ENCODE peak calls at places on chromosomes 6 and 20, in nine cellular contexts. One of them, this sample, is unnamed.

GRCh38 chr6:38015341-38015740 is 195.8 kb downstream of the ZFAND3 start:
- DNase-seq in CD4-positive, alpha-beta memory T cell: no peak
- DNase-seq in activated naive CD4-positive, alpha-beta T cell: no peak
- DNase-seq in LoVo: no peak
- DNase-seq in WTC11: no peak
- DNase-seq in H54: no peak
- DNase-seq in BJ: no peak
- DNase-seq in stimulated activated CD4-positive, alpha-beta T cell treated with anti-CD3 and anti-CD28 coated beads, Interleukin-1b, Interleukin-23, amount 100 ng/mL, for 24 hours: no peak
- DNase-seq in glutamatergic neuron: no peak
- DNase-seq in this sample: no peak

GRCh38 chr6:101741474-101742171 is 348.1 kb downstream of the GRIK2 start:
- DNase-seq in BJ: no peak
- DNase-seq in WTC11: no peak
- DNase-seq in LoVo: no peak
- DNase-seq in glutamatergic neuron: no peak
- DNase-seq in H54: no peak
- DNase-seq in stimulated activated CD4-positive, alpha-beta T cell treated with anti-CD3 and anti-CD28 coated beads, Interleukin-1b, Interleukin-23, amount 100 ng/mL, for 24 hours: no peak
- DNase-seq in CD4-positive, alpha-beta memory T cell: no peak
- DNase-seq in activated naive CD4-positive, alpha-beta T cell: no peak
- DNase-seq in this sample: no peak

GRCh38 chr20:47740225-47741184 is 44.8 kb downstream of the SULF2 start:
- DNase-seq in H54: no peak
- DNase-seq in CD4-positive, alpha-beta memory T cell: no peak
- DNase-seq in LoVo: no peak
- DNase-seq in WTC11: peak
- DNase-seq in stimulated activated CD4-positive, alpha-beta T cell treated with anti-CD3 and anti-CD28 coated beads, Interleukin-1b, Interleukin-23, amount 100 ng/mL, for 24 hours: no peak
- DNase-seq in glutamatergic neuron: peak
- DNase-seq in BJ: no peak
- DNase-seq in activated naive CD4-positive, alpha-beta T cell: no peak
- DNase-seq in this sample: no peak

GRCh38 chr6:49142422-49143151 is 320.5 kb downstream of the MMUT start:
- DNase-seq in CD4-positive, alpha-beta memory T cell: no peak
- DNase-seq in glutamatergic neuron: no peak
- DNase-seq in stimulated activated CD4-positive, alpha-beta T cell treated with anti-CD3 and anti-CD28 coated beads, Interleukin-1b, Interleukin-23, amount 100 ng/mL, for 24 hours: no peak
- DNase-seq in WTC11: no peak
- DNase-seq in activated naive CD4-positive, alpha-beta T cell: no peak
- DNase-seq in BJ: no peak
- DNase-seq in LoVo: no peak
- DNase-seq in H54: no peak
- DNase-seq in this sample: no peak

GRCh38 chr6:90274481-90275030 is 22.1 kb downstream of the BACH2 start:
- DNase-seq in LoVo: no peak
- DNase-seq in stimulated activated CD4-positive, alpha-beta T cell treated with anti-CD3 and anti-CD28 coated beads, Interleukin-1b, Interleukin-23, amount 100 ng/mL, for 24 hours: peak
- DNase-seq in BJ: no peak
- DNase-seq in H54: no peak
- DNase-seq in CD4-positive, alpha-beta memory T cell: peak
- DNase-seq in glutamatergic neuron: no peak
- DNase-seq in activated naive CD4-positive, alpha-beta T cell: peak
- DNase-seq in WTC11: no peak
- DNase-seq in this sample: peak

GRCh38 chr6:17381429-17382147 is 11.8 kb upstream of the CAP2 start:
- DNase-seq in LoVo: no peak
- DNase-seq in H54: no peak
- DNase-seq in CD4-positive, alpha-beta memory T cell: no peak
- DNase-seq in glutamatergic neuron: no peak
- DNase-seq in activated naive CD4-positive, alpha-beta T cell: no peak
- DNase-seq in stimulated activated CD4-positive, alpha-beta T cell treated with anti-CD3 and anti-CD28 coated beads, Interleukin-1b, Interleukin-23, amount 100 ng/mL, for 24 hours: no peak
- DNase-seq in WTC11: no peak
- DNase-seq in BJ: no peak
- DNase-seq in this sample: no peak

GRCh38 chr6:39206250-39206721 is 23.0 kb downstream of the KCNK5 start:
- DNase-seq in glutamatergic neuron: no peak
- DNase-seq in LoVo: no peak
- DNase-seq in stimulated activated CD4-positive, alpha-beta T cell treated with anti-CD3 and anti-CD28 coated beads, Interleukin-1b, Interleukin-23, amount 100 ng/mL, for 24 hours: no peak
- DNase-seq in H54: no peak
- DNase-seq in activated naive CD4-positive, alpha-beta T cell: no peak
- DNase-seq in BJ: no peak
- DNase-seq in WTC11: no peak
- DNase-seq in CD4-positive, alpha-beta memory T cell: no peak
- DNase-seq in this sample: no peak

GRCh38 chr6:33623895-33624381 is 2.8 kb downstream of the ITPR3 start:
- DNase-seq in WTC11: no peak
- DNase-seq in LoVo: no peak
- DNase-seq in CD4-positive, alpha-beta memory T cell: no peak
- DNase-seq in activated naive CD4-positive, alpha-beta T cell: no peak
- DNase-seq in glutamatergic neuron: no peak
- DNase-seq in H54: no peak
- DNase-seq in stimulated activated CD4-positive, alpha-beta T cell treated with anti-CD3 and anti-CD28 coated beads, Interleukin-1b, Interleukin-23, amount 100 ng/mL, for 24 hours: no peak
- DNase-seq in BJ: no peak
- DNase-seq in this sample: no peak

GRCh38 chr20:61251529-61252393 is at the start of gene CDH4:
- DNase-seq in BJ: no peak
- DNase-seq in WTC11: peak
- DNase-seq in LoVo: no peak
- DNase-seq in activated naive CD4-positive, alpha-beta T cell: no peak
- DNase-seq in stimulated activated CD4-positive, alpha-beta T cell treated with anti-CD3 and anti-CD28 coated beads, Interleukin-1b, Interleukin-23, amount 100 ng/mL, for 24 hours: no peak
- DNase-seq in H54: peak
- DNase-seq in glutamatergic neuron: peak
- DNase-seq in CD4-positive, alpha-beta memory T cell: no peak
- DNase-seq in this sample: no peak

This sample was measured in NAMALWA.